ENCODE peak calls at places on chromosomes 5 and 9, in four cellular contexts. One of them, this sample, is unnamed.

GRCh38 chr9:83622433-83622813 is 520 bp upstream of the IDNK start:
- DNase-seq in HepG2: no peak
- DNase-seq in SK-N-SH: peak; percentile 21
- DNase-seq in GM12878: no peak
- DNase-seq in this sample: no peak

GRCh38 chr9:134410078-134410834 is 84.0 kb downstream of the RXRA start:
- DNase-seq in HepG2: no peak
- DNase-seq in SK-N-SH: no peak
- DNase-seq in GM12878: no peak
- DNase-seq in this sample: no peak

GRCh38 chr9:91536211-91536691 is 112.6 kb upstream of the NFIL3 start:
- DNase-seq in HepG2: peak; percentile 41
- DNase-seq in SK-N-SH: no peak
- DNase-seq in GM12878: no peak
- DNase-seq in this sample: no peak

GRCh38 chr5:40911278-40911677 is 2.0 kb downstream of the C7 start:
- DNase-seq in HepG2: no peak
- DNase-seq in SK-N-SH: peak; percentile 28
- DNase-seq in GM12878: no peak
- DNase-seq in this sample: no peak

GRCh38 chr5:10460252-10460906 is 18.7 kb downstream of the ROPN1L start:
- DNase-seq in HepG2: no peak
- DNase-seq in SK-N-SH: peak; percentile 59
- DNase-seq in GM12878: no peak
- DNase-seq in this sample: no peak

GRCh38 chr5:134246771-134247329 is 21.0 kb upstream of the PPP2CA start:
- DNase-seq in HepG2: peak; percentile 24
- DNase-seq in SK-N-SH: no peak
- DNase-seq in GM12878: no peak
- DNase-seq in this sample: no peak

GRCh38 chr5:94793113-94793815 is 174.8 kb downstream of the SLF1 start:
- DNase-seq in HepG2: no peak
- DNase-seq in SK-N-SH: no peak
- DNase-seq in GM12878: peak; percentile 92
- DNase-seq in this sample: no peak

GRCh38 chr9:84101892-84102632 is 121.5 kb downstream of the RMI1 start:
- DNase-seq in HepG2: no peak
- DNase-seq in SK-N-SH: peak; percentile 26
- DNase-seq in GM12878: no peak
- DNase-seq in this sample: peak; percentile 50

GRCh38 chr9:118326326-118326725 is 622.1 kb downstream of the TLR4 start:
- DNase-seq in HepG2: no peak
- DNase-seq in SK-N-SH: no peak
- DNase-seq in GM12878: no peak
- DNase-seq in this sample: no peak

GRCh38 chr9:83342731-83343130 is 195.5 kb downstream of the FRMD3 start:
- DNase-seq in HepG2: no peak
- DNase-seq in SK-N-SH: no peak
- DNase-seq in GM12878: no peak
- DNase-seq in this sample: no peak

GRCh38 chr5:23507278-23507685 is at the start of gene PRDM9:
- DNase-seq in HepG2: peak; percentile 61
- DNase-seq in SK-N-SH: peak; percentile 68
- DNase-seq in GM12878: no peak
- DNase-seq in this sample: peak; percentile 55

GRCh38 chr5:14435481-14435880 is 146.1 kb upstream of the OTULINL start:
- DNase-seq in HepG2: no peak
- DNase-seq in SK-N-SH: no peak
- DNase-seq in GM12878: no peak
- DNase-seq in this sample: no peak

GRCh38 chr5:55597014-55597981 is 62.5 kb upstream of the PLPP1 start:
- DNase-seq in HepG2: no peak
- DNase-seq in SK-N-SH: no peak
- DNase-seq in GM12878: no peak
- DNase-seq in this sample: peak; percentile 37

GRCh38 chr9:7081065-7081600 is 323.4 kb downstream of the KDM4C start:
- DNase-seq in HepG2: no peak
- DNase-seq in SK-N-SH: no peak
- DNase-seq in GM12878: no peak
- DNase-seq in this sample: no peak

GRCh38 chr5:59367791-59368394 is 525.6 kb downstream of the PDE4D start:
- DNase-seq in HepG2: peak; percentile 30
- DNase-seq in SK-N-SH: peak; percentile 39
- DNase-seq in GM12878: no peak
- DNase-seq in this sample: no peak

GRCh38 chr9:126673689-126674364 is 60.1 kb downstream of the LMX1B start:
- DNase-seq in HepG2: peak; percentile 15
- DNase-seq in SK-N-SH: peak; percentile 76
- DNase-seq in GM12878: no peak
- DNase-seq in this sample: no peak

GRCh38 chr5:98428806-98429205 is 344.7 kb upstream of the RGMB start:
- DNase-seq in HepG2: no peak
- DNase-seq in SK-N-SH: no peak
- DNase-seq in GM12878: peak; percentile 8
- DNase-seq in this sample: no peak

GRCh38 chr9:87792831-87793288 is 66.9 kb downstream of the CTSL start:
- DNase-seq in HepG2: peak; percentile 46
- DNase-seq in SK-N-SH: no peak
- DNase-seq in GM12878: peak; percentile 36
- DNase-seq in this sample: no peak

GRCh38 chr5:178431777-178432155 is 158.4 kb downstream of the COL23A1 start:
- DNase-seq in HepG2: no peak
- DNase-seq in SK-N-SH: no peak
- DNase-seq in GM12878: no peak
- DNase-seq in this sample: no peak

GRCh38 chr5:171762841-171763408 is 22.7 kb upstream of the SMIM23 start:
- DNase-seq in HepG2: no peak
- DNase-seq in SK-N-SH: no peak
- DNase-seq in GM12878: no peak
- DNase-seq in this sample: no peak

GRCh38 chr5:163889369-163889768 is 383.9 kb downstream of the MAT2B start:
- DNase-seq in HepG2: no peak
- DNase-seq in SK-N-SH: no peak
- DNase-seq in GM12878: no peak
- DNase-seq in this sample: no peak

GRCh38 chr9:14907360-14907685 is 2.9 kb downstream of the FREM1 start:
- DNase-seq in HepG2: no peak
- DNase-seq in SK-N-SH: no peak
- DNase-seq in GM12878: no peak
- DNase-seq in this sample: no peak

GRCh38 chr5:137800700-137801411 is 46.7 kb upstream of the HNRNPA0 start:
- DNase-seq in HepG2: peak; percentile 8
- DNase-seq in SK-N-SH: no peak
- DNase-seq in GM12878: no peak
- DNase-seq in this sample: no peak

GRCh38 chr9:136121801-136122200 is 3.1 kb upstream of the TMEM250 start:
- DNase-seq in HepG2: no peak
- DNase-seq in SK-N-SH: no peak
- DNase-seq in GM12878: no peak
- DNase-seq in this sample: no peak

GRCh38 chr9:116895956-116896355 is 208.9 kb downstream of the TRIM32 start:
- DNase-seq in HepG2: no peak
- DNase-seq in SK-N-SH: no peak
- DNase-seq in GM12878: no peak
- DNase-seq in this sample: no peak

GRCh38 chr5:14226992-14227391 is 83.8 kb downstream of the TRIO start:
- DNase-seq in HepG2: no peak
- DNase-seq in SK-N-SH: no peak
- DNase-seq in GM12878: no peak
- DNase-seq in this sample: no peak

GRCh38 chr5:150568663-150569062 is 60.7 kb downstream of the NDST1 start:
- DNase-seq in HepG2: no peak
- DNase-seq in SK-N-SH: no peak
- DNase-seq in GM12878: no peak
- DNase-seq in this sample: no peak

GRCh38 chr5:177364159-177364962 is 6.6 kb downstream of the RGS14 start:
- DNase-seq in HepG2: no peak
- DNase-seq in SK-N-SH: no peak
- DNase-seq in GM12878: peak; percentile 69
- DNase-seq in this sample: no peak

GRCh38 chr9:109401169-109401989 is 80.5 kb upstream of the EPB41L4B start:
- DNase-seq in HepG2: peak; percentile 65
- DNase-seq in SK-N-SH: peak; percentile 68
- DNase-seq in GM12878: no peak
- DNase-seq in this sample: peak; percentile 87

GRCh38 chr9:123132696-123133095 is 99.2 kb downstream of the GPR21 start:
- DNase-seq in HepG2: no peak
- DNase-seq in SK-N-SH: no peak
- DNase-seq in GM12878: no peak
- DNase-seq in this sample: no peak

GRCh38 chr5:148542812-148543211 is 111.5 kb downstream of the HTR4 start:
- DNase-seq in HepG2: no peak
- DNase-seq in SK-N-SH: no peak
- DNase-seq in GM12878: no peak
- DNase-seq in this sample: no peak

GRCh38 chr5:148541054-148541835 is 113.1 kb downstream of the HTR4 start:
- DNase-seq in HepG2: no peak
- DNase-seq in SK-N-SH: no peak
- DNase-seq in GM12878: no peak
- DNase-seq in this sample: no peak

GRCh38 chr5:148543727-148544126 is 110.6 kb downstream of the HTR4 start:
- DNase-seq in HepG2: no peak
- DNase-seq in SK-N-SH: no peak
- DNase-seq in GM12878: no peak
- DNase-seq in this sample: no peak

GRCh38 chr5:148539851-148540250 is 114.5 kb downstream of the HTR4 start:
- DNase-seq in HepG2: no peak
- DNase-seq in SK-N-SH: no peak
- DNase-seq in GM12878: no peak
- DNase-seq in this sample: no peak

GRCh38 chr5:148540636-148541035 is 113.7 kb downstream of the HTR4 start:
- DNase-seq in HepG2: no peak
- DNase-seq in SK-N-SH: no peak
- DNase-seq in GM12878: no peak
- DNase-seq in this sample: no peak
- TF ChIP-seq TCF12 in HepG2: no peak
- TF ChIP-seq TCF12 in SK-N-SH: no peak
- TF ChIP-seq TCF12 in GM12878: no peak
- TF ChIP-seq TCF12 in this sample: no peak

GRCh38 chr5:131718487-131719014 is 78.3 kb downstream of the FNIP1 start:
- DNase-seq in HepG2: no peak
- DNase-seq in SK-N-SH: no peak
- DNase-seq in GM12878: no peak
- DNase-seq in this sample: no peak

GRCh38 chr5:131720714-131721113 is 76.1 kb downstream of the FNIP1 start:
- DNase-seq in HepG2: no peak
- DNase-seq in SK-N-SH: no peak
- DNase-seq in GM12878: no peak
- DNase-seq in this sample: no peak

GRCh38 chr5:131716650-131717049 is 80.2 kb downstream of the FNIP1 start:
- DNase-seq in HepG2: no peak
- DNase-seq in SK-N-SH: no peak
- DNase-seq in GM12878: no peak
- DNase-seq in this sample: no peak
- TF ChIP-seq TCF12 in HepG2: no peak
- TF ChIP-seq TCF12 in SK-N-SH: no peak
- TF ChIP-seq TCF12 in GM12878: no peak
- TF ChIP-seq TCF12 in this sample: no peak

DNA sequence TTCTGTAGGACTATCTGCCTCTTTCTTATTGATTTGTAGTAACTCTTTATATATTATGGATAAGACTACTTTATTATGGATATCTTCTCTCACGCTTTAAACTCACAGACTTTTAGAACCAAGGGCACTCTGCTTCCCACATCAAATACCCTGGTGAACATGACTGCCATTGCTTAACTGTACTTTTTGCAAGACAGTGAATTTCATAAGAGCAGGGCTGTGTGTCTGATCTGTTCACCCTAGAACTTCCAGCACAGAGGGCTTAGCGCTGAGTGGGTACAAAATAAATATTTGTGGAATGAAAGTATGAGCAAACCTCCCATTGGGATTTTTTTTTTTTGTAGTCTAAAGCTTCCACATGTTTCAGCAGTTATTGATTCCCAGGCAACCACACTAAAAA is 84.8 kb downstream of the CFAP77 start:
- DNase-seq in HepG2: peak; percentile 35
- DNase-seq in SK-N-SH: no peak
- DNase-seq in GM12878: no peak
- DNase-seq in this sample: no peak
- TF ChIP-seq TCF12 in HepG2: no peak
- TF ChIP-seq TCF12 in SK-N-SH: no peak
- TF ChIP-seq TCF12 in GM12878: no peak
- TF ChIP-seq TCF12 in this sample: no peak

GRCh38 chr5:159336586-159337290 is 6.5 kb upstream of the IL12B start:
- DNase-seq in HepG2: no peak
- DNase-seq in SK-N-SH: no peak
- DNase-seq in GM12878: no peak
- DNase-seq in this sample: no peak

GRCh38 chr5:159332800-159333563 is 2.7 kb upstream of the IL12B start:
- DNase-seq in HepG2: no peak
- DNase-seq in SK-N-SH: no peak
- DNase-seq in GM12878: no peak
- DNase-seq in this sample: no peak

GRCh38 chr5:159330131-159330530 is at the start of gene IL12B:
- DNase-seq in HepG2: no peak
- DNase-seq in SK-N-SH: no peak
- DNase-seq in GM12878: no peak
- DNase-seq in this sample: no peak

DNA sequence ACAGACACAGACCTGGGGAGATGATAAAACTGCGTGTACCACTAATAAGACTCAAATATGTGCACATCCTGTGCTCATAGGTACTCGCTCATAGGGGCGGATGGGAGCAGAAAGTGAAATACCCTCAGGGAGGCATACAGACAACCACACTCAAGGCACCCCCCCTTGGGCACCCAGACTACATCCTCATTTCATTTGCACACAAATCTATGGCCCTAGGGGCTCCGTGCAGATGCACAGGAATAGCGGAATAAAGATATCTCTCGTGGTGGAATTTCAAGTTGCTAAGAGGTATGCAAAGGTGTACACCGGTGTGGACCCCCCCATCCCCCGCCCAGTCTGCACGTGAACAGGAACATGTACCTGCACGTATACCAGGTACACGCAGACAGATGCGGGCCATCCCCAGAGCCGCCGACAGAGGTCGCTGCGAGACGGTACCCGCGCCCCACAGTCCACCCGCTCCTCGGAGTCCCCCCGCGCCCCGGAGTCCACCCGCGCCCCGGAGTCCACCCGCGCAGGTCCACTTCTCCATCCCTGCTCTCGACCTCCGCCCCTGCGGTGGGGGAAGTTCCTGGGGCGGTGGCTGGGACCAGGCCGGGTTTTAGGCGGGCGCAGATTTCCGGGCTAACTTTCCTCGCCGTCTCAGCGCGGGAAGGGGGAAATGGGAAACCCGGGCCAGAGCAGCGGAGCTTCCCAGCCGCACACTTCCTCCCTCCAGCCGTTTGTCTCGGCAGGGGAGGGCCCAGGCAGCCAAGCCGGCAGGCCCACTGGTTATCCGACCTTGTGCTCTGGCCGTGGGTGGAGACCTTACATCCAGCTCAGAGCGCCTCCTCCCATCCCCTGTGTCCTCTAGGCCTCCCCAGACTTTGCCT is 1.0 kb upstream of the IL12B start:
- DNase-seq in HepG2: no peak
- DNase-seq in SK-N-SH: peak; percentile 86
- DNase-seq in GM12878: no peak
- DNase-seq in this sample: peak; percentile 94
- TF ChIP-seq TCF12 in HepG2: no peak
- TF ChIP-seq TCF12 in SK-N-SH: no peak
- TF ChIP-seq TCF12 in GM12878: peak; percentile 13
- TF ChIP-seq TCF12 in this sample: no peak